ENCODE peak calls at places on chromosomes 13 and 19, in eight cellular contexts. R, N, G, K, C, L, U and A are unnamed samples.

GRCh38 chr19:6491802-6492592 is 10.1 kb downstream of the TUBB4A start:
- DNase-seq in R (no peak), N (no peak), G (no peak), K (no peak), C (no peak), L (no peak), U (no peak), A (no peak)

GRCh38 chr13:104253063-104253680 is 1187.0 kb upstream of the SLC10A2 start:
- DNase-seq in R (no peak), N (no peak), G (no peak), K (peak), C (no peak), L (peak), U (no peak), A (peak)

GRCh38 chr13:40974460-40975407 is 44.4 kb downstream of the ELF1 start:
- DNase-seq in R (peak), N (peak), G (peak), K (peak), C (peak), L (peak), U (no peak), A (peak)

GRCh38 chr19:33339750-33340029 is 33.8 kb upstream of the CEBPG start:
- DNase-seq in R (no peak), N (no peak), G (no peak), K (no peak), C (no peak), L (no peak), U (no peak), A (no peak)

GRCh38 chr19:35609881-35610353 is 2.6 kb upstream of the HAUS5 start:
- DNase-seq in R (no peak), N (no peak), G (no peak), K (no peak), C (no peak), L (no peak), U (no peak), A (no peak)

GRCh38 chr19:33878912-33879810 is 82.5 kb downstream of the KCTD15 start:
- DNase-seq in R (no peak), N (no peak), G (no peak), K (no peak), C (no peak), L (no peak), U (no peak), A (no peak)

GRCh38 chr19:52992109-52993004 is 21.4 kb upstream of the ERVV-1 start:
- DNase-seq in R (no peak), N (no peak), G (peak), K (no peak), C (peak), L (peak), U (no peak), A (no peak)

GRCh38 chr19:40413291-40413994 is at the start of gene PRX:
- DNase-seq in R (no peak), N (no peak), G (no peak), K (no peak), C (peak), L (peak), U (no peak), A (no peak)

GRCh38 chr13:25980255-25980654 is 71.6 kb downstream of the SHISA2 start:
- DNase-seq in R (peak), N (no peak), G (no peak), K (no peak), C (peak), L (peak), U (no peak), A (peak)

GRCh38 chr19:56491399-56491798 is 14.3 kb upstream of the ZNF667 start:
- DNase-seq in R (no peak), N (no peak), G (no peak), K (peak), C (no peak), L (peak), U (no peak), A (no peak)

GRCh38 chr13:55553736-55554135 is 1587.0 kb upstream of the PRR20A start:
- DNase-seq in R (no peak), N (no peak), G (no peak), K (no peak), C (no peak), L (no peak), U (no peak), A (no peak)

GRCh38 chr13:23750383-23751121 is 138.6 kb downstream of the MIPEP start:
- DNase-seq in R (no peak), N (no peak), G (no peak), K (peak), C (no peak), L (no peak), U (no peak), A (peak)

GRCh38 chr19:52248256-52248655 is 21.1 kb upstream of the ZNF766 start:
- DNase-seq in R (peak), N (peak), G (peak), K (no peak), C (peak), L (peak), U (peak), A (peak)

GRCh38 chr13:41696163-41697003 is 239.0 kb downstream of the RGCC start:
- DNase-seq in R (peak), N (peak), G (peak), K (peak), C (no peak), L (peak), U (peak), A (peak)

GRCh38 chr13:50387124-50387581 is 371.9 kb downstream of the KCNRG start:
- DNase-seq in R (no peak), N (no peak), G (peak), K (peak), C (peak), L (peak), U (peak), A (peak)
- TF ChIP-seq CTCF in R (no peak), N (no peak), G (peak), K (no peak), C (peak), L (peak), U (peak), A (peak)

DNA sequence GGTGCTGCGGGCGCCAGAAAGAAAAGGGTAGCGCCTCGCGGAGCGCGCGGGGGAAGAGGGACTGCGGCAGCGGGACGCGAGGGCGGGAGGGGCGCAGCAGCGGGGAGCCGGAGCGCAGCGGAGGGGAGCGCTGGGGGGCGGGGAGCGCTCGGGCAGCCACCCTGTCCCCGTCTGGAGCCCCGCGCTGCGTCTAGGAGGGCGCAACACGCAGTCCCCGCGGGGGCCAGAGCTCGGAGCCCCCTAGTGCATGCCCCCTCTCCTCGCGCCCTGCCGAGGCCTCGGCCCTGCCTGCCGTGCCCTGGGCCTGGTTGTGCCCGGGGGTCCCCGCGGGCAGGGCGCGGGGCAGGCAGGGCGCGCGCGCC is 37.9 kb downstream of the SOX1 start:
- DNase-seq in R (no peak), N (no peak), G (no peak), K (no peak), C (no peak), L (no peak), U (no peak), A (no peak)
- TF ChIP-seq EZH2 in R (no peak), N (no peak), G (no peak), K (no peak), C (no peak), L (no peak), U (no peak), A (no peak)

DNA sequence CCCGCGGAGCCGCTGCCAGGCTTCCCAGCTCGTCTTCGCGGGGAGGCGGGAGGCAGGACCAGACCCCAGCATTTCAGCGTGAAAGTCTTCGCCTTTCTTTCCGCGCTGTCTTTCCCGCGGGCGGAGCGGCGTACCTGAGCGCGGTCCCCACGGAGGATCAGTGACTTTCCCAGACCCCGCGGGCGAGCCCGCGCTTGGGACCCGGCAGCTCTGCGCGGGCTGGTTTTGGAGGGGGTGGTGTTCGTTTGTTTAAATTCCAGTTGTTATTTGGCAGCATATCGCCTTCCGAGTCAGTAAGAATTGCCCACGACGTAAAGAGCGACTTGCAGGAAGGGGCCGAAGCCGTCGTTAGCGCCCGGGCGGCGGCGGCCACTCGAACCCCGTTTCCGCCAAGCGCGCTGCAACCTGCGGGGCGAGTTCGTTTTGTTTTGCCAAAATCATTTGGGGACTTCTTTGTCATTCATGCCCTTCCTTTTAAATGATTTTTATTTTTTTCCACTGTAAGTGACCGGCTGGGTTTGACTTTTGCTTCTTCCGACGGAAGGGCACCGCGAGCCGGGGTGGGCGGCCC is 76.1 kb downstream of the ZIC5 start:
- DNase-seq in R (no peak), N (no peak), G (no peak), K (no peak), C (peak), L (peak), U (no peak), A (no peak)
- H3K4me3 ChIP-seq in R (no peak), N (peak), G (peak), K (peak), C (peak), L (peak), U (no peak), A (peak)

GRCh38 chr19:50839712-50840655 is 6.6 kb upstream of the KLK15 start:
- DNase-seq in R (no peak), N (no peak), G (no peak), K (no peak), C (no peak), L (no peak), U (no peak), A (no peak)

GRCh38 chr19:50836543-50837195 is 3.3 kb upstream of the KLK15 start:
- DNase-seq in R (no peak), N (no peak), G (no peak), K (no peak), C (no peak), L (peak), U (no peak), A (no peak)

GRCh38 chr19:50837300-50837699 is 3.9 kb upstream of the KLK15 start:
- DNase-seq in R (no peak), N (peak), G (no peak), K (no peak), C (no peak), L (no peak), U (no peak), A (no peak)

GRCh38 chr19:50835785-50836542 is 2.6 kb upstream of the KLK15 start:
- DNase-seq in R (peak), N (peak), G (peak), K (peak), C (peak), L (peak), U (peak), A (peak)

GRCh38 chr19:50838239-50838638 is 4.9 kb upstream of the KLK15 start:
- DNase-seq in R (peak), N (no peak), G (no peak), K (no peak), C (peak), L (peak), U (no peak), A (no peak)
- TF ChIP-seq CTCF in R (peak), N (no peak), G (peak), K (no peak), C (peak), L (peak), U (peak), A (no peak)